ENCODE peak calls at places on chromosomes 3 and 15, in five cellular contexts. One of them, this sample, is unnamed.

GRCh38 chr3:100087203-100087602 is 27.1 kb downstream of the FILIP1L start:
- DNase-seq in nephron progenitor cell: no peak
- DNase-seq in cardiac fibroblast: peak
- DNase-seq in progenitor cell of endocrine pancreas: no peak
- DNase-seq in transverse colon: no peak
- DNase-seq in this sample: no peak

GRCh38 chr3:138675393-138675792 is 66.8 kb downstream of the FAIM start:
- DNase-seq in nephron progenitor cell: no peak
- DNase-seq in cardiac fibroblast: peak
- DNase-seq in progenitor cell of endocrine pancreas: no peak
- DNase-seq in transverse colon: no peak
- DNase-seq in this sample: no peak

GRCh38 chr3:87333393-87333892 is 57.1 kb upstream of the POU1F1 start:
- DNase-seq in nephron progenitor cell: no peak
- DNase-seq in cardiac fibroblast: peak
- DNase-seq in progenitor cell of endocrine pancreas: no peak
- DNase-seq in transverse colon: no peak
- DNase-seq in this sample: peak

GRCh38 chr15:89335289-89336041 is 841 bp upstream of the POLG start:
- DNase-seq in nephron progenitor cell: peak
- DNase-seq in cardiac fibroblast: no peak
- DNase-seq in progenitor cell of endocrine pancreas: peak
- DNase-seq in transverse colon: peak
- DNase-seq in this sample: no peak

GRCh38 chr3:50660386-50660785 is 14.3 kb upstream of the DOCK3 start:
- DNase-seq in nephron progenitor cell: no peak
- DNase-seq in cardiac fibroblast: no peak
- DNase-seq in progenitor cell of endocrine pancreas: no peak
- DNase-seq in transverse colon: peak
- DNase-seq in this sample: no peak

GRCh38 chr15:70318996-70319465 is 221.3 kb upstream of the TLE3 start:
- DNase-seq in nephron progenitor cell: no peak
- DNase-seq in cardiac fibroblast: peak
- DNase-seq in progenitor cell of endocrine pancreas: no peak
- DNase-seq in transverse colon: peak
- DNase-seq in this sample: no peak

GRCh38 chr3:42654331-42655201 is 1.1 kb downstream of the ZBTB47 start:
- DNase-seq in nephron progenitor cell: peak
- DNase-seq in cardiac fibroblast: peak
- DNase-seq in progenitor cell of endocrine pancreas: peak
- DNase-seq in transverse colon: peak
- DNase-seq in this sample: peak

GRCh38 chr3:38613426-38613825 is 36.1 kb downstream of the SCN5A start:
- DNase-seq in nephron progenitor cell: no peak
- DNase-seq in cardiac fibroblast: no peak
- DNase-seq in progenitor cell of endocrine pancreas: no peak
- DNase-seq in transverse colon: no peak
- DNase-seq in this sample: no peak

GRCh38 chr3:113532698-113533533 is 561 bp downstream of the SIDT1 start:
- DNase-seq in nephron progenitor cell: peak
- DNase-seq in cardiac fibroblast: no peak
- DNase-seq in progenitor cell of endocrine pancreas: peak
- DNase-seq in transverse colon: peak
- DNase-seq in this sample: no peak

GRCh38 chr3:177111541-177111949 is 85.7 kb downstream of the TBL1XR1 start:
- DNase-seq in nephron progenitor cell: no peak
- DNase-seq in cardiac fibroblast: no peak
- DNase-seq in progenitor cell of endocrine pancreas: no peak
- DNase-seq in transverse colon: no peak
- DNase-seq in this sample: peak

GRCh38 chr3:16890605-16891333 is 6.0 kb downstream of the PLCL2 start:
- DNase-seq in nephron progenitor cell: no peak
- DNase-seq in cardiac fibroblast: peak
- DNase-seq in progenitor cell of endocrine pancreas: no peak
- DNase-seq in transverse colon: no peak
- DNase-seq in this sample: no peak

GRCh38 chr3:140972833-140973232 is 31.2 kb downstream of the SLC25A36 start:
- DNase-seq in nephron progenitor cell: no peak
- DNase-seq in cardiac fibroblast: peak
- DNase-seq in progenitor cell of endocrine pancreas: no peak
- DNase-seq in transverse colon: no peak
- DNase-seq in this sample: no peak
- TF ChIP-seq CTCF in nephron progenitor cell: peak
- TF ChIP-seq CTCF in cardiac fibroblast: peak
- TF ChIP-seq CTCF in progenitor cell of endocrine pancreas: peak
- TF ChIP-seq CTCF in transverse colon: no peak
- TF ChIP-seq CTCF in this sample: peak

GRCh38 chr15:58182460-58183163 is 44.4 kb downstream of the AQP9 start:
- DNase-seq in nephron progenitor cell: peak
- DNase-seq in cardiac fibroblast: peak
- DNase-seq in progenitor cell of endocrine pancreas: peak
- DNase-seq in transverse colon: peak
- DNase-seq in this sample: peak
- TF ChIP-seq CTCF in nephron progenitor cell: peak
- TF ChIP-seq CTCF in cardiac fibroblast: peak
- TF ChIP-seq CTCF in progenitor cell of endocrine pancreas: peak
- TF ChIP-seq CTCF in transverse colon: peak
- TF ChIP-seq CTCF in this sample: peak

DNA sequence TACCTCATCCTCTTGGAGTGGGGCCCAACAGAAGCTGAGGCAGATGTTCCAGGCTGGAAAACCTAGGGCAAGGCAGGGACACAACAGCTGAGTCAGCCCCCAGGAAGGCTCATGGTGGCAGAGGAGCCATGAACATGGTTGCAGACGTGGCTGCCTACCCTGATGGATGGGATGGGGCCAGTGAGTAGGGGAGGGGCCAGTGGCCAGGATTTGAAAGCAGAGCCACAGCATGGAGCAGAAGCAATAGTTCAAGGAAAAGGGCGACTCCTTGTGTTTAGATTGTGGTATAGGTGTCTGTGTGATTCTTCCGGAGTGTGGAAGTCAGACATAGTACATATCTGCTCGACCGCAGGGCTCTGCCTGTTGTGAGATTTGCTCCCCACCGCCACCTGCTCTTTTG is 24.2 kb downstream of the PXYLP1 start:
- DNase-seq in nephron progenitor cell: no peak
- DNase-seq in cardiac fibroblast: peak
- DNase-seq in progenitor cell of endocrine pancreas: no peak
- DNase-seq in transverse colon: no peak
- DNase-seq in this sample: no peak
- TF ChIP-seq CTCF in nephron progenitor cell: peak
- TF ChIP-seq CTCF in cardiac fibroblast: peak
- TF ChIP-seq CTCF in progenitor cell of endocrine pancreas: peak
- TF ChIP-seq CTCF in transverse colon: no peak
- TF ChIP-seq CTCF in this sample: peak

GRCh38 chr3:133494469-133494868 is 79.0 kb upstream of the CDV3 start:
- DNase-seq in nephron progenitor cell: peak
- DNase-seq in cardiac fibroblast: peak
- DNase-seq in progenitor cell of endocrine pancreas: no peak
- DNase-seq in transverse colon: no peak
- DNase-seq in this sample: peak
- TF ChIP-seq CTCF in nephron progenitor cell: peak
- TF ChIP-seq CTCF in cardiac fibroblast: peak
- TF ChIP-seq CTCF in progenitor cell of endocrine pancreas: peak
- TF ChIP-seq CTCF in transverse colon: no peak
- TF ChIP-seq CTCF in this sample: no peak

This sample was measured in Calu3.